ENCODE peak calls at places on chromosomes 12 and 14, in six cellular contexts. Z is A549, I is GM03348, J is hepatic stellate cell, H is amniotic epithelial cell, F is RWPE1. G is an unnamed sample.

GRCh38 chr12:13258212-13258611 is 61.7 kb downstream of the EMP1 start:
- DNase-seq in Z (no peak), I (no peak), J (no peak), H (no peak), F (no peak), G (no peak)

GRCh38 chr14:104582005-104582404 is 2.4 kb downstream of the C14orf180 start:
- DNase-seq in Z (no peak), I (no peak), J (no peak), H (no peak), F (no peak), G (no peak)

GRCh38 chr12:78120866-78121590 is 290.3 kb downstream of the NAV3 start:
- DNase-seq in Z (peak; percentile 63), I (peak; percentile 21), J (no peak), H (peak; percentile 60), F (no peak), G (no peak)

GRCh38 chr12:68536885-68537284 is 73.8 kb upstream of the RAP1B start:
- DNase-seq in Z (no peak), I (no peak), J (no peak), H (peak; percentile 22), F (no peak), G (no peak)

GRCh38 chr12:98149270-98149669 is 366.1 kb upstream of the TMPO start:
- DNase-seq in Z (no peak), I (no peak), J (no peak), H (no peak), F (no peak), G (no peak)

GRCh38 chr12:24185787-24186186 is 236.3 kb upstream of the SOX5 start:
- DNase-seq in Z (no peak), I (no peak), J (no peak), H (no peak), F (no peak), G (no peak)

GRCh38 chr14:27228053-27228452 is 630.2 kb upstream of the NOVA1 start:
- DNase-seq in Z (no peak), I (no peak), J (no peak), H (no peak), F (no peak), G (no peak)

GRCh38 chr14:75989134-75989533 is 3.6 kb downstream of the IFT43 start:
- DNase-seq in Z (peak; percentile 28), I (peak; percentile 74), J (no peak), H (peak; percentile 84), F (no peak), G (no peak)

GRCh38 chr14:26401170-26401968 is 196.5 kb downstream of the NOVA1 start:
- DNase-seq in Z (no peak), I (no peak), J (no peak), H (no peak), F (no peak), G (no peak)

GRCh38 chr14:61812347-61813100 is 50.3 kb downstream of the SNAPC1 start:
- DNase-seq in Z (no peak), I (peak; percentile 40), J (peak; percentile 13), H (no peak), F (no peak), G (no peak)

GRCh38 chr14:60722163-60722835 is 1.9 kb downstream of the SIX4 start:
- DNase-seq in Z (peak; percentile 48), I (peak; percentile 73), J (peak; percentile 53), H (peak; percentile 31), F (peak; percentile 61), G (peak; percentile 17)

GRCh38 chr12:68746572-68747180 is 700 bp downstream of the SLC35E3 start:
- DNase-seq in Z (peak; percentile 51), I (peak; percentile 85), J (peak; percentile 84), H (peak; percentile 72), F (peak; percentile 65), G (peak; percentile 53)

GRCh38 chr14:49306152-49306751 is 279.9 kb downstream of the RPS29 start:
- DNase-seq in Z (peak; percentile 6), I (peak; percentile 17), J (no peak), H (peak; percentile 12), F (peak; percentile 20), G (no peak)

GRCh38 chr12:89470741-89471504 is 53.7 kb downstream of the GALNT4 start:
- DNase-seq in Z (peak; percentile 70), I (peak; percentile 55), J (no peak), H (peak; percentile 59), F (no peak), G (no peak)

GRCh38 chr12:14949631-14950030 is 11.3 kb upstream of the ERP27 start:
- DNase-seq in Z (no peak), I (no peak), J (no peak), H (no peak), F (no peak), G (no peak)

GRCh38 chr12:7512528-7512927 is 9.0 kb upstream of the CD163 start:
- DNase-seq in Z (peak; percentile 67), I (peak; percentile 85), J (peak; percentile 31), H (peak; percentile 89), F (no peak), G (peak; percentile 19)

GRCh38 chr14:64692597-64693350 is 11.4 kb upstream of the PLEKHG3 start:
- DNase-seq in Z (no peak), I (no peak), J (no peak), H (no peak), F (no peak), G (no peak)

GRCh38 chr12:111211910-111212757 is 156.8 kb downstream of the PHETA1 start:
- DNase-seq in Z (no peak), I (no peak), J (no peak), H (no peak), F (no peak), G (no peak)

GRCh38 chr12:130014485-130014807 is 110.6 kb upstream of the TMEM132D start:
- DNase-seq in Z (peak; percentile 17), I (no peak), J (no peak), H (no peak), F (no peak), G (no peak)

GRCh38 chr14:23052182-23052623 is 5.1 kb downstream of the CDH24 start:
- DNase-seq in Z (peak; percentile 48), I (no peak), J (no peak), H (peak; percentile 71), F (no peak), G (no peak)

GRCh38 chr12:93453633-93454032 is 11.9 kb upstream of the UBE2N start:
- DNase-seq in Z (no peak), I (peak; percentile 48), J (peak; percentile 57), H (peak; percentile 57), F (no peak), G (no peak)

GRCh38 chr14:70828188-70828587 is 18.9 kb upstream of the MAP3K9 start:
- DNase-seq in Z (no peak), I (no peak), J (no peak), H (no peak), F (no peak), G (no peak)

GRCh38 chr12:120301962-120302815 is at the start of gene SIRT4:
- DNase-seq in Z (peak; percentile 95), I (peak; percentile 93), J (peak; percentile 95), H (peak; percentile 92), F (peak; percentile 93), G (peak; percentile 82)

GRCh38 chr14:101836131-101836530 is 74.6 kb downstream of the PPP2R5C start:
- DNase-seq in Z (no peak), I (peak; percentile 64), J (peak; percentile 71), H (no peak), F (no peak), G (no peak)

GRCh38 chr12:3085341-3086125 is 8.4 kb downstream of the TSPAN9 start:
- DNase-seq in Z (no peak), I (no peak), J (no peak), H (no peak), F (no peak), G (no peak)

GRCh38 chr12:12474471-12474928 is 88.2 kb downstream of the DUSP16 start:
- DNase-seq in Z (no peak), I (no peak), J (no peak), H (no peak), F (no peak), G (no peak)

G was measured in H54.